ENCODE peak calls at places on chromosomes 6 and 20, in six cellular contexts. X, B, H, O, D and Z are unnamed samples.

GRCh38 chr20:7359739-7360138 is 580.5 kb downstream of the HAO1 start:
- DNase-seq in X (no peak), B (no peak), H (no peak), O (no peak), D (no peak), Z (no peak)

GRCh38 chr6:25094726-25095125 is 159.0 kb upstream of the RIPOR2 start:
- DNase-seq in X (no peak), B (no peak), H (no peak), O (no peak), D (no peak), Z (no peak)

GRCh38 chr20:35048739-35049138 is 43.9 kb downstream of the TRPC4AP start:
- DNase-seq in X (no peak), B (no peak), H (peak), O (no peak), D (no peak), Z (no peak)

GRCh38 chr6:44342052-44342451 is 398 bp upstream of the SPATS1 start:
- DNase-seq in X (no peak), B (no peak), H (no peak), O (peak), D (no peak), Z (peak)

GRCh38 chr6:69584913-69585729 is 211.7 kb downstream of the LMBRD1 start:
- DNase-seq in X (no peak), B (no peak), H (no peak), O (no peak), D (peak), Z (peak)

GRCh38 chr20:62906209-62906608 is 20.1 kb downstream of the DIDO1 start:
- DNase-seq in X (no peak), B (no peak), H (no peak), O (no peak), D (no peak), Z (no peak)

GRCh38 chr20:35284992-35285805 is 627 bp upstream of the EIF6 start:
- DNase-seq in X (no peak), B (no peak), H (no peak), O (no peak), D (no peak), Z (no peak)

GRCh38 chr20:29079769-29080690 is 2177.4 kb upstream of the DEFB115 start:
- DNase-seq in X (peak), B (no peak), H (peak), O (peak), D (no peak), Z (peak)

GRCh38 chr6:129513471-129513870 is 196.5 kb downstream of the ARHGAP18 start:
- DNase-seq in X (no peak), B (no peak), H (no peak), O (no peak), D (no peak), Z (no peak)

GRCh38 chr20:17225891-17226409 is 890 bp upstream of the PCSK2 start:
- DNase-seq in X (no peak), B (no peak), H (no peak), O (no peak), D (no peak), Z (peak)

GRCh38 chr6:137357263-137357947 is 136.8 kb downstream of the OLIG3 start:
- DNase-seq in X (no peak), B (no peak), H (peak), O (no peak), D (no peak), Z (no peak)

GRCh38 chr20:62368629-62369507 is 1.8 kb upstream of the LAMA5 start:
- DNase-seq in X (no peak), B (no peak), H (peak), O (peak), D (no peak), Z (peak)

GRCh38 chr20:62011403-62011791 is 54.3 kb downstream of the TAF4 start:
- DNase-seq in X (no peak), B (no peak), H (no peak), O (no peak), D (no peak), Z (no peak)

GRCh38 chr6:37083243-37084138 is 78.0 kb downstream of the FGD2 start:
- DNase-seq in X (no peak), B (no peak), H (peak), O (peak), D (no peak), Z (peak)

GRCh38 chr6:28105286-28105685 is 19.1 kb upstream of the ZSCAN16 start:
- DNase-seq in X (peak), B (no peak), H (no peak), O (peak), D (no peak), Z (peak)

GRCh38 chr6:53447869-53448268 is 97.0 kb downstream of the GCLC start:
- DNase-seq in X (no peak), B (no peak), H (no peak), O (no peak), D (no peak), Z (no peak)

GRCh38 chr6:127023001-127023778 is 95.3 kb upstream of the RSPO3 start:
- DNase-seq in X (no peak), B (no peak), H (peak), O (no peak), D (no peak), Z (no peak)

GRCh38 chr6:82458705-82459104 is 95.1 kb downstream of the TPBG start:
- DNase-seq in X (no peak), B (no peak), H (no peak), O (no peak), D (no peak), Z (no peak)

GRCh38 chr6:158361961-158362634 is 49.8 kb downstream of the TULP4 start:
- DNase-seq in X (no peak), B (no peak), H (no peak), O (no peak), D (no peak), Z (no peak)

GRCh38 chr6:167687035-167687720 is 139.5 kb upstream of the AFDN start:
- DNase-seq in X (no peak), B (no peak), H (no peak), O (no peak), D (no peak), Z (no peak)

GRCh38 chr20:47328841-47329448 is 27.6 kb downstream of the ZMYND8 start:
- DNase-seq in X (no peak), B (no peak), H (no peak), O (no peak), D (no peak), Z (no peak)

GRCh38 chr6:107977283-107977682 is 19.3 kb upstream of the SEC63 start:
- DNase-seq in X (no peak), B (no peak), H (no peak), O (peak), D (no peak), Z (peak)

GRCh38 chr6:143449731-143450452 is 603 bp downstream of the ADAT2 start:
- DNase-seq in X (no peak), B (no peak), H (peak), O (peak), D (peak), Z (peak)

GRCh38 chr6:165834613-165835259 is 171.7 kb upstream of the PDE10A start:
- DNase-seq in X (peak), B (no peak), H (no peak), O (no peak), D (no peak), Z (no peak)

GRCh38 chr6:73176057-73176456 is 49.2 kb downstream of the KHDC1L start:
- DNase-seq in X (no peak), B (no peak), H (no peak), O (no peak), D (no peak), Z (no peak)

GRCh38 chr6:166258854-166259276 is 49.3 kb downstream of the PRR18 start:
- DNase-seq in X (no peak), B (no peak), H (no peak), O (peak), D (no peak), Z (no peak)

GRCh38 chr20:50085481-50086365 is 27.2 kb downstream of the UBE2V1 start:
- DNase-seq in X (peak), B (no peak), H (peak), O (peak), D (no peak), Z (peak)

GRCh38 chr6:16759181-16759645 is 2.0 kb downstream of the ATXN1 start:
- DNase-seq in X (no peak), B (no peak), H (no peak), O (no peak), D (no peak), Z (no peak)

GRCh38 chr20:10953437-10953836 is 279.6 kb upstream of the JAG1 start:
- DNase-seq in X (no peak), B (no peak), H (no peak), O (no peak), D (no peak), Z (no peak)

GRCh38 chr20:10949930-10950783 is 276.4 kb upstream of the JAG1 start:
- DNase-seq in X (no peak), B (no peak), H (peak), O (no peak), D (no peak), Z (no peak)

GRCh38 chr20:10954137-10954840 is 280.5 kb upstream of the JAG1 start:
- DNase-seq in X (no peak), B (no peak), H (peak), O (no peak), D (no peak), Z (no peak)

GRCh38 chr20:10958279-10958678 is 284.5 kb upstream of the JAG1 start:
- DNase-seq in X (no peak), B (no peak), H (no peak), O (no peak), D (no peak), Z (no peak)

GRCh38 chr20:10955166-10955565 is 281.4 kb upstream of the JAG1 start:
- DNase-seq in X (no peak), B (no peak), H (no peak), O (no peak), D (no peak), Z (no peak)
- TF ChIP-seq RAD21 in X (no peak), B (no peak), H (no peak), O (no peak), D (no peak), Z (no peak)

GRCh38 chr6:8743146-8743745 is 307.9 kb upstream of the SLC35B3 start:
- DNase-seq in X (peak), B (no peak), H (peak), O (no peak), D (no peak), Z (no peak)
- TF ChIP-seq CHD2 in X (no peak), B (no peak), H (no peak), O (no peak), D (no peak), Z (no peak)

GRCh38 chr6:46218457-46218856 is 47.7 kb upstream of the ENPP5 start:
- DNase-seq in X (no peak), B (no peak), H (no peak), O (no peak), D (no peak), Z (no peak)

GRCh38 chr6:46219661-46220060 is 48.9 kb upstream of the ENPP5 start:
- DNase-seq in X (no peak), B (no peak), H (no peak), O (no peak), D (no peak), Z (no peak)

GRCh38 chr6:46222286-46222685 is 51.5 kb upstream of the ENPP5 start:
- DNase-seq in X (no peak), B (no peak), H (no peak), O (no peak), D (no peak), Z (no peak)

GRCh38 chr6:46220351-46221220 is 49.8 kb upstream of the ENPP5 start:
- DNase-seq in X (no peak), B (no peak), H (no peak), O (no peak), D (peak), Z (no peak)

GRCh38 chr6:46221221-46221793 is 50.5 kb upstream of the ENPP5 start:
- DNase-seq in X (peak), B (no peak), H (peak), O (peak), D (peak), Z (no peak)
- TF ChIP-seq RAD21 in X (peak), B (peak), H (peak), O (peak), D (peak), Z (peak)

GRCh38 chr6:150813993-150814359 is 51.5 kb upstream of the MTHFD1L start:
- DNase-seq in X (peak), B (no peak), H (peak), O (no peak), D (peak), Z (no peak)

GRCh38 chr6:150813319-150813992 is 52.0 kb upstream of the MTHFD1L start:
- DNase-seq in X (no peak), B (no peak), H (no peak), O (no peak), D (peak), Z (no peak)
- TF ChIP-seq CHD2 in X (no peak), B (no peak), H (no peak), O (no peak), D (no peak), Z (no peak)

GRCh38 chr6:15528870-15529269 is 134.0 kb downstream of the DTNBP1 start:
- DNase-seq in X (no peak), B (no peak), H (no peak), O (no peak), D (no peak), Z (no peak)

GRCh38 chr6:15533379-15534044 is 129.3 kb downstream of the DTNBP1 start:
- DNase-seq in X (no peak), B (no peak), H (no peak), O (no peak), D (no peak), Z (no peak)

GRCh38 chr6:15534970-15535369 is 127.9 kb downstream of the DTNBP1 start:
- DNase-seq in X (no peak), B (no peak), H (no peak), O (no peak), D (no peak), Z (no peak)

GRCh38 chr6:15530411-15530810 is 132.4 kb downstream of the DTNBP1 start:
- DNase-seq in X (no peak), B (no peak), H (no peak), O (no peak), D (no peak), Z (no peak)

GRCh38 chr6:15531973-15532372 is 130.9 kb downstream of the DTNBP1 start:
- DNase-seq in X (no peak), B (no peak), H (no peak), O (no peak), D (no peak), Z (no peak)
- TF ChIP-seq RAD21 in X (no peak), B (no peak), H (no peak), O (no peak), D (no peak), Z (no peak)

DNA sequence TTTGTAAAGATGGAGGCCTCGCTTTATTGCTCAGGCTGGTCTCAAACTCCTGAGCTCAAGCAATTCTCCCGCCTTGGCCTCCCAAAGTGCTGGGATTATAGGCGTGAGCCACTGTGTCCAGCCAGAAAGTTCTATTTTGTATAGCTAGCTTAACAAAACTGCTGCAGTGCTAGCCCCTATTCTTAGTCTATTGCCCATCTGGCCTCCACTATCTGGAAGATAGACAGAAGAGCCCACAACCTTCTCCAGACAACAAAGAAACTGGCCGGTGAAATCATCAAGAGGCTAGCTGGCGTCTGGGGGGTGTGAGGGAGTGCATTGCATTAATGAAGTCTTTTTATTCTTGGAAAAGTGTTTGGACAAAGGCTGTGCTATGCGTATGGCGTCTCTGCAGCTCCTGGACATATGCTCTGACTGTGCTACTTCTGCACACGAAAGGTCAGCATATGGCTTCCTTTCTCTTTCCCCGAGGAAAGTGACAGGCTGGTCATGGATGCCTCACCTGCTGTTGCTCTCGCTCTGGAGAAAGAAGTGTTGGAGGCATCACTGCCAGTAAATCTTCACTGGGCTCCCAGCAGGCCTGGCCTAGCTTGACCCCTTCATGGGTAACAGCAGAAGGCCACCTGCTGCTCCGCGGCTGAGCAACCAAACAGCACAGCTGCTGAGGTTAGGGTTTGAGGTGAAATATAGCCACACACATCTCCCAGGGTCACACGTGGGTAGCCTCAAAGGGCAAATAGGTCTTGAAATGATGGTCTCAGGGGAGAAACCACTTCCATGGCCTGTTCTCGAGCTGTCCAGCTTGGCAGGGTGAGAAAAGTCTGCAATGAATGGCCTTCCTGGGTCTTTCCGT is 95.1 kb upstream of the IYD start:
- DNase-seq in X (no peak), B (no peak), H (no peak), O (peak), D (no peak), Z (no peak)
- TF ChIP-seq CHD2 in X (no peak), B (no peak), H (no peak), O (no peak), D (no peak), Z (no peak)